ENCODE peak calls at places on chromosome 6, in ten cellular contexts. One of them, this sample, is unnamed.
A peak's percentile ranks its signal among the peaks of the same experiment; 100 is the strongest.

GRCh38 chr6:125858427-125859320 is 67.9 kb downstream of the NCOA7 start:
- DNase-seq in psoas muscle: no peak
- DNase-seq in OCI-LY7: no peak
- DNase-seq in CD8-positive, alpha-beta memory T cell: peak; percentile 47
- DNase-seq in lower lobe of right lung: no peak
- DNase-seq in coronary artery: no peak
- DNase-seq in spleen: no peak
- DNase-seq in choroid plexus epithelial cell: peak; percentile 83
- DNase-seq in H7: peak; percentile 78
- DNase-seq in epithelial cell of esophagus: peak; percentile 81
- DNase-seq in this sample: peak; percentile 79

GRCh38 chr6:111922454-111923297 is 49.4 kb upstream of the FYN start:
- DNase-seq in psoas muscle: no peak
- DNase-seq in OCI-LY7: no peak
- DNase-seq in CD8-positive, alpha-beta memory T cell: no peak
- DNase-seq in lower lobe of right lung: no peak
- DNase-seq in coronary artery: no peak
- DNase-seq in spleen: no peak
- DNase-seq in choroid plexus epithelial cell: peak; percentile 54
- DNase-seq in H7: no peak
- DNase-seq in epithelial cell of esophagus: peak; percentile 50
- DNase-seq in this sample: peak; percentile 52

GRCh38 chr6:71245265-71246049 is 43.2 kb upstream of the OGFRL1 start:
- DNase-seq in psoas muscle: no peak
- DNase-seq in OCI-LY7: no peak
- DNase-seq in CD8-positive, alpha-beta memory T cell: no peak
- DNase-seq in lower lobe of right lung: no peak
- DNase-seq in coronary artery: no peak
- DNase-seq in spleen: peak; percentile 66
- DNase-seq in choroid plexus epithelial cell: no peak
- DNase-seq in H7: no peak
- DNase-seq in epithelial cell of esophagus: no peak
- DNase-seq in this sample: no peak

GRCh38 chr6:105601541-105602174 is 198.8 kb upstream of the PREP start:
- DNase-seq in psoas muscle: peak; percentile 81
- DNase-seq in OCI-LY7: peak; percentile 35
- DNase-seq in CD8-positive, alpha-beta memory T cell: no peak
- DNase-seq in lower lobe of right lung: peak; percentile 60
- DNase-seq in coronary artery: peak; percentile 87
- DNase-seq in spleen: no peak
- DNase-seq in choroid plexus epithelial cell: peak; percentile 99
- DNase-seq in H7: no peak
- DNase-seq in epithelial cell of esophagus: peak; percentile 100
- DNase-seq in this sample: peak; percentile 98

GRCh38 chr6:31178143-31179041 is 7.9 kb upstream of the POU5F1 start:
- DNase-seq in psoas muscle: no peak
- DNase-seq in OCI-LY7: no peak
- DNase-seq in CD8-positive, alpha-beta memory T cell: no peak
- DNase-seq in lower lobe of right lung: no peak
- DNase-seq in coronary artery: no peak
- DNase-seq in spleen: no peak
- DNase-seq in choroid plexus epithelial cell: peak; percentile 39
- DNase-seq in H7: no peak
- DNase-seq in epithelial cell of esophagus: no peak
- DNase-seq in this sample: peak; percentile 48

GRCh38 chr6:5094327-5094726 is 9.2 kb downstream of the PPP1R3G start:
- DNase-seq in psoas muscle: no peak
- DNase-seq in OCI-LY7: no peak
- DNase-seq in CD8-positive, alpha-beta memory T cell: no peak
- DNase-seq in lower lobe of right lung: no peak
- DNase-seq in coronary artery: no peak
- DNase-seq in spleen: no peak
- DNase-seq in choroid plexus epithelial cell: peak; percentile 97
- DNase-seq in H7: no peak
- DNase-seq in epithelial cell of esophagus: peak; percentile 67
- DNase-seq in this sample: peak; percentile 92

GRCh38 chr6:96620851-96621250 is 57.9 kb downstream of the FHL5 start:
- DNase-seq in psoas muscle: no peak
- DNase-seq in OCI-LY7: no peak
- DNase-seq in CD8-positive, alpha-beta memory T cell: no peak
- DNase-seq in lower lobe of right lung: no peak
- DNase-seq in coronary artery: no peak
- DNase-seq in spleen: no peak
- DNase-seq in choroid plexus epithelial cell: no peak
- DNase-seq in H7: no peak
- DNase-seq in epithelial cell of esophagus: no peak
- DNase-seq in this sample: no peak

GRCh38 chr6:142377112-142377848 is 75.5 kb downstream of the ADGRG6 start:
- DNase-seq in psoas muscle: no peak
- DNase-seq in OCI-LY7: no peak
- DNase-seq in CD8-positive, alpha-beta memory T cell: no peak
- DNase-seq in lower lobe of right lung: no peak
- DNase-seq in coronary artery: no peak
- DNase-seq in spleen: no peak
- DNase-seq in choroid plexus epithelial cell: peak; percentile 53
- DNase-seq in H7: peak; percentile 56
- DNase-seq in epithelial cell of esophagus: peak; percentile 95
- DNase-seq in this sample: peak; percentile 59

GRCh38 chr6:5132741-5133140 is 47.6 kb downstream of the PPP1R3G start:
- DNase-seq in psoas muscle: peak; percentile 72
- DNase-seq in OCI-LY7: peak; percentile 17
- DNase-seq in CD8-positive, alpha-beta memory T cell: no peak
- DNase-seq in lower lobe of right lung: peak; percentile 60
- DNase-seq in coronary artery: peak; percentile 79
- DNase-seq in spleen: peak; percentile 84
- DNase-seq in choroid plexus epithelial cell: peak; percentile 93
- DNase-seq in H7: peak; percentile 61
- DNase-seq in epithelial cell of esophagus: no peak
- DNase-seq in this sample: peak; percentile 97

GRCh38 chr6:33824461-33825154 is 20.8 kb upstream of the MLN start:
- DNase-seq in psoas muscle: no peak
- DNase-seq in OCI-LY7: no peak
- DNase-seq in CD8-positive, alpha-beta memory T cell: no peak
- DNase-seq in lower lobe of right lung: peak; percentile 75
- DNase-seq in coronary artery: no peak
- DNase-seq in spleen: no peak
- DNase-seq in choroid plexus epithelial cell: peak; percentile 73
- DNase-seq in H7: peak; percentile 65
- DNase-seq in epithelial cell of esophagus: peak; percentile 49
- DNase-seq in this sample: peak; percentile 59

GRCh38 chr6:138336221-138336620 is 41.5 kb upstream of the SMIM28 start:
- DNase-seq in psoas muscle: no peak
- DNase-seq in OCI-LY7: no peak
- DNase-seq in CD8-positive, alpha-beta memory T cell: no peak
- DNase-seq in lower lobe of right lung: no peak
- DNase-seq in coronary artery: no peak
- DNase-seq in spleen: no peak
- DNase-seq in choroid plexus epithelial cell: no peak
- DNase-seq in H7: peak; percentile 18
- DNase-seq in epithelial cell of esophagus: no peak
- DNase-seq in this sample: no peak

GRCh38 chr6:144012534-144012933 is 4.5 kb upstream of the PLAGL1 start:
- DNase-seq in psoas muscle: no peak
- DNase-seq in OCI-LY7: no peak
- DNase-seq in CD8-positive, alpha-beta memory T cell: no peak
- DNase-seq in lower lobe of right lung: no peak
- DNase-seq in coronary artery: no peak
- DNase-seq in spleen: no peak
- DNase-seq in choroid plexus epithelial cell: no peak
- DNase-seq in H7: no peak
- DNase-seq in epithelial cell of esophagus: peak; percentile 42
- DNase-seq in this sample: peak; percentile 51

GRCh38 chr6:144008501-144009245 is 614 bp upstream of the PLAGL1 start:
- DNase-seq in psoas muscle: no peak
- DNase-seq in OCI-LY7: no peak
- DNase-seq in CD8-positive, alpha-beta memory T cell: no peak
- DNase-seq in lower lobe of right lung: peak; percentile 48
- DNase-seq in coronary artery: no peak
- DNase-seq in spleen: no peak
- DNase-seq in choroid plexus epithelial cell: no peak
- DNase-seq in H7: no peak
- DNase-seq in epithelial cell of esophagus: peak; percentile 3
- DNase-seq in this sample: no peak

GRCh38 chr6:144006731-144007454 is 1.2 kb downstream of the PLAGL1 start:
- DNase-seq in psoas muscle: peak; percentile 52
- DNase-seq in OCI-LY7: no peak
- DNase-seq in CD8-positive, alpha-beta memory T cell: no peak
- DNase-seq in lower lobe of right lung: no peak
- DNase-seq in coronary artery: no peak
- DNase-seq in spleen: no peak
- DNase-seq in choroid plexus epithelial cell: peak; percentile 62
- DNase-seq in H7: peak; percentile 50
- DNase-seq in epithelial cell of esophagus: peak; percentile 48
- DNase-seq in this sample: peak; percentile 59

GRCh38 chr6:144007779-144008500 is at the start of gene PLAGL1:
- DNase-seq in psoas muscle: peak; percentile 84
- DNase-seq in OCI-LY7: no peak
- DNase-seq in CD8-positive, alpha-beta memory T cell: peak; percentile 47
- DNase-seq in lower lobe of right lung: peak; percentile 75
- DNase-seq in coronary artery: peak; percentile 77
- DNase-seq in spleen: peak; percentile 83
- DNase-seq in choroid plexus epithelial cell: peak; percentile 62
- DNase-seq in H7: peak; percentile 73
- DNase-seq in epithelial cell of esophagus: peak; percentile 47
- DNase-seq in this sample: peak; percentile 82

GRCh38 chr6:144007455-144007778 is 642 bp downstream of the PLAGL1 start:
- DNase-seq in psoas muscle: no peak
- DNase-seq in OCI-LY7: no peak
- DNase-seq in CD8-positive, alpha-beta memory T cell: no peak
- DNase-seq in lower lobe of right lung: no peak
- DNase-seq in coronary artery: no peak
- DNase-seq in spleen: no peak
- DNase-seq in choroid plexus epithelial cell: no peak
- DNase-seq in H7: no peak
- DNase-seq in epithelial cell of esophagus: no peak
- DNase-seq in this sample: peak; percentile 28
- H3K4me3 ChIP-seq in psoas muscle: peak overlapping the region; percentile 72
- H3K4me3 ChIP-seq in OCI-LY7: no peak overlapping the region
- H3K4me3 ChIP-seq in CD8-positive, alpha-beta memory T cell: no peak overlapping the region
- H3K4me3 ChIP-seq in lower lobe of right lung: peak overlapping the region; percentile 63
- H3K4me3 ChIP-seq in coronary artery: peak overlapping the region; percentile 76
- H3K4me3 ChIP-seq in spleen: peak overlapping the region; percentile 41
- H3K4me3 ChIP-seq in choroid plexus epithelial cell: peak overlapping the region; percentile 67
- H3K4me3 ChIP-seq in H7: peak overlapping the region; percentile 31
- H3K4me3 ChIP-seq in epithelial cell of esophagus: peak overlapping the region; percentile 44
- H3K4me3 ChIP-seq in this sample: peak overlapping the region; percentile 62

DNA sequence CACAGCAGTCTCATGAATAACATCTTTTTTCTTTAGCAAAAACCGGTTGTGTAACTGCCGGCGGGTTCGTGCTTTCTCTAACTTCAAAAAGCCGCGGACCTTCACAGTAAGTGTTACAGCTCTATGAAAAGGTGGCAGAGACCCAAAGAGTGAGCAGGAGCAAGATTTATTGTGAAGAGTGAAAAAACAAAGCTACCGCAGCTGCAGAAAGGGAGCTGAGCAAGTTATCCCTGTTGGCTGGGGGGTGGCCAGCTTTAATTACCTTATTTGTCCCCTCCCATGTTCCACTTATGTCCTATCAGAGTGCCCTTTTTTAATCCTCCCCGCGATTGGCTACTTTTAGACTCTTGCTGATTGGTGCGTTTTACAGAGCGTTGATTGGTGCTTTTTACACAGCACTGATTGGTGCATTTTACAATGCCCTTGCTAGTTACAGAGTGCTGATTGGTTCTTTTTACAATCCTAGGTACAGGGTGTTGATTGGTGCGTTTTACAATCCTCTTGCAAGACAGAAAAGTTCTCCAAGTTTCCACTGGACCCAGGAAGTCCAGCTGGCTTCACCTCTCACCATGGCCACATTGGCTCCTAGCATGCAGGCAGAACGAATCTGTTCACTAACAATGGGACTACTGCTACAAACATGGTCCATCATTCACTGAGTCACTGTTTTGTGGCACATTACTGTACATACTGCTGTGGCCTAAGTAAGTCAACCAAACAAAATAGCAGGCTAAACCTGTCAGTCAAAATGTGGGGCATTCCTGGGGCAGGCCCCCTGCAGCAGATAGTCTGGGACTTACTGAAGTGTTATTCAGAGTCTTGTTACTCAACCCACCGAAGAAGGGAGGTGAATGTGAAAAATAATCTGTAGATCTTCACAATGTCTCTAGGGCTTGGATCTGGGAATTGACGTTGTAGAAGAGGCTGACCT is 52.8 kb downstream of the MYLIP start:
- DNase-seq in psoas muscle: no peak
- DNase-seq in OCI-LY7: no peak
- DNase-seq in CD8-positive, alpha-beta memory T cell: no peak
- DNase-seq in lower lobe of right lung: peak; percentile 56
- DNase-seq in coronary artery: no peak
- DNase-seq in spleen: no peak
- DNase-seq in choroid plexus epithelial cell: no peak
- DNase-seq in H7: no peak
- DNase-seq in epithelial cell of esophagus: no peak
- DNase-seq in this sample: no peak
- H3K4me3 ChIP-seq in psoas muscle: no peak overlapping the region
- H3K4me3 ChIP-seq in OCI-LY7: no peak overlapping the region
- H3K4me3 ChIP-seq in CD8-positive, alpha-beta memory T cell: no peak overlapping the region
- H3K4me3 ChIP-seq in lower lobe of right lung: no peak overlapping the region
- H3K4me3 ChIP-seq in coronary artery: no peak overlapping the region
- H3K4me3 ChIP-seq in spleen: no peak overlapping the region
- H3K4me3 ChIP-seq in choroid plexus epithelial cell: no peak overlapping the region
- H3K4me3 ChIP-seq in H7: no peak overlapping the region
- H3K4me3 ChIP-seq in epithelial cell of esophagus: no peak overlapping the region
- H3K4me3 ChIP-seq in this sample: no peak overlapping the region

GRCh38 chr6:43926644-43927524 is 156.9 kb downstream of the VEGFA start:
- DNase-seq in psoas muscle: no peak
- DNase-seq in OCI-LY7: no peak
- DNase-seq in CD8-positive, alpha-beta memory T cell: peak; percentile 14
- DNase-seq in lower lobe of right lung: peak; percentile 57
- DNase-seq in coronary artery: no peak
- DNase-seq in spleen: peak; percentile 43
- DNase-seq in choroid plexus epithelial cell: peak; percentile 83
- DNase-seq in H7: peak; percentile 85
- DNase-seq in epithelial cell of esophagus: peak; percentile 95
- DNase-seq in this sample: peak; percentile 95
- H3K4me3 ChIP-seq in psoas muscle: no peak overlapping the region
- H3K4me3 ChIP-seq in OCI-LY7: no peak overlapping the region
- H3K4me3 ChIP-seq in CD8-positive, alpha-beta memory T cell: no peak overlapping the region
- H3K4me3 ChIP-seq in lower lobe of right lung: no peak overlapping the region
- H3K4me3 ChIP-seq in coronary artery: no peak overlapping the region
- H3K4me3 ChIP-seq in spleen: no peak overlapping the region
- H3K4me3 ChIP-seq in choroid plexus epithelial cell: no peak overlapping the region
- H3K4me3 ChIP-seq in H7: no peak overlapping the region
- H3K4me3 ChIP-seq in epithelial cell of esophagus: no peak overlapping the region
- H3K4me3 ChIP-seq in this sample: no peak overlapping the region

DNA sequence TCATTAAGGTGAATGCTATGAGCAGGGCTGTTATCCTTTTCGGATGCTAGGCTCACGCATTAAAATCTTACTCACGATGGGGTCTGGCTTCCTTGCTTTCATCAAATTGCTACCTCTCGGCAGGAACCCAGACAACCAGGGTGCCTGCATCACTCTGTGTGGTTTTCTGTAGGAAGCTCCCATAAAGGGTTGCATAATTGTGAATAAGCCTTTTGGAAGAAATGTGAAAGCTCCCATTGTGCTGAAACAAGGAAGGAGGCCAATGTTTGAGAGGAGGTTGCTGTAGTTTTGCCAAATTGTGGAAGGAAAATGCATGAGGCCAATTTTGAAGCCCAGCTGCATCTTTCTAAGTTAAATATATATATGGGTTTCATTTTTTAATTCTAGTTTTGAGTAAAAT is 615.5 kb downstream of the C6orf118 start:
- DNase-seq in psoas muscle: no peak
- DNase-seq in OCI-LY7: no peak
- DNase-seq in CD8-positive, alpha-beta memory T cell: no peak
- DNase-seq in lower lobe of right lung: no peak
- DNase-seq in coronary artery: no peak
- DNase-seq in spleen: no peak
- DNase-seq in choroid plexus epithelial cell: no peak
- DNase-seq in H7: peak; percentile 15
- DNase-seq in epithelial cell of esophagus: no peak
- DNase-seq in this sample: peak; percentile 61
- H3K4me3 ChIP-seq in psoas muscle: no peak overlapping the region
- H3K4me3 ChIP-seq in OCI-LY7: no peak overlapping the region
- H3K4me3 ChIP-seq in CD8-positive, alpha-beta memory T cell: no peak overlapping the region
- H3K4me3 ChIP-seq in lower lobe of right lung: no peak overlapping the region
- H3K4me3 ChIP-seq in coronary artery: no peak overlapping the region
- H3K4me3 ChIP-seq in spleen: no peak overlapping the region
- H3K4me3 ChIP-seq in choroid plexus epithelial cell: no peak overlapping the region
- H3K4me3 ChIP-seq in H7: no peak overlapping the region
- H3K4me3 ChIP-seq in epithelial cell of esophagus: no peak overlapping the region
- H3K4me3 ChIP-seq in this sample: no peak overlapping the region

This sample was measured in cardiac fibroblast.